ENCODE peak calls at places on chromosomes 6 and 20, in seven cellular contexts. K, B, X, D, Z, E and O are unnamed samples.

GRCh38 chr6:33118525-33119123 is 42.8 kb downstream of the HLA-DPB1 start:
- DNase-seq in D (peak; percentile 41), K (peak; percentile 84), E (peak; percentile 83), X (no peak), B (no peak), Z (no peak), O (peak; percentile 86)

GRCh38 chr6:67248077-67248476 is 1387.0 kb upstream of the ADGRB3 start:
- DNase-seq in B (no peak), Z (no peak), K (no peak), D (no peak), X (no peak), E (no peak), O (no peak)

GRCh38 chr6:14294270-14294951 is 176.8 kb downstream of the CD83 start:
- DNase-seq in X (no peak), K (no peak), E (peak; percentile 93), D (no peak), B (no peak), Z (no peak), O (no peak)

GRCh38 chr6:32079566-32080290 is 29.4 kb downstream of the TNXB start:
- DNase-seq in E (no peak), X (no peak), Z (no peak), B (no peak), D (no peak), K (no peak), O (no peak)

GRCh38 chr6:52065621-52066020 is 21.8 kb downstream of the PKHD1 start:
- DNase-seq in Z (no peak), K (no peak), X (no peak), B (no peak), E (no peak), D (peak; percentile 52), O (no peak)

GRCh38 chr6:30821862-30822784 is 62.2 kb upstream of the DDR1 start:
- DNase-seq in X (no peak), K (peak; percentile 70), D (peak; percentile 50), E (no peak), Z (no peak), B (no peak), O (peak; percentile 68)

GRCh38 chr6:3314621-3315020 is 55.9 kb downstream of the PSMG4 start:
- DNase-seq in K (no peak), X (no peak), D (no peak), Z (no peak), E (no peak), B (no peak), O (no peak)

GRCh38 chr6:45377041-45377554 is 636 bp downstream of the SUPT3H start:
- DNase-seq in B (no peak), E (no peak), K (peak; percentile 38), Z (no peak), X (no peak), D (no peak), O (peak; percentile 52)

GRCh38 chr6:22809380-22809779 is 240.0 kb downstream of the HDGFL1 start:
- DNase-seq in B (no peak), K (no peak), D (no peak), Z (no peak), E (no peak), X (no peak), O (no peak)

GRCh38 chr6:134046054-134046453 is 6.4 kb downstream of the SLC2A12 start:
- DNase-seq in B (no peak), E (no peak), X (no peak), Z (no peak), K (no peak), D (no peak), O (no peak)

GRCh38 chr6:167565388-167565787 is 240.5 kb downstream of the TTLL2 start:
- DNase-seq in K (no peak), D (no peak), E (no peak), X (no peak), B (no peak), Z (no peak), O (no peak)

GRCh38 chr20:59153355-59153681 is 10.3 kb upstream of the ZNF831 start:
- DNase-seq in B (no peak), E (no peak), Z (no peak), K (peak; percentile 90), D (no peak), X (peak; percentile 59), O (peak; percentile 93)

GRCh38 chr6:132128424-132128823 is 177.3 kb upstream of the CCN2 start:
- DNase-seq in K (no peak), Z (no peak), X (no peak), B (no peak), E (no peak), D (no peak), O (no peak)

GRCh38 chr6:123398072-123398471 is 238.7 kb downstream of the TRDN start:
- DNase-seq in K (no peak), Z (no peak), B (no peak), X (peak; percentile 29), D (no peak), E (no peak), O (no peak)

GRCh38 chr6:104958720-104959452 is 2.0 kb downstream of the LIN28B start:
- DNase-seq in D (no peak), X (no peak), E (no peak), Z (no peak), B (no peak), K (peak; percentile 58), O (peak; percentile 23)

GRCh38 chr20:17762243-17762872 is 62.6 kb downstream of the BANF2 start:
- DNase-seq in D (no peak), X (no peak), B (peak; percentile 69), E (peak; percentile 55), K (no peak), Z (no peak), O (no peak)

GRCh38 chr6:129114992-129115391 is 232.1 kb downstream of the LAMA2 start:
- DNase-seq in Z (no peak), X (no peak), E (no peak), B (no peak), D (no peak), K (no peak), O (no peak)

GRCh38 chr6:160315310-160315709 is 32.9 kb upstream of the SLC22A3 start:
- DNase-seq in Z (no peak), K (no peak), B (no peak), X (no peak), D (no peak), E (no peak), O (no peak)

GRCh38 chr6:136593748-136594490 is 43.7 kb upstream of the MAP7 start:
- DNase-seq in K (no peak), X (no peak), E (peak; percentile 31), Z (no peak), D (peak; percentile 71), B (peak; percentile 57), O (no peak)

GRCh38 chr6:39357998-39358686 is 35.6 kb upstream of the KCNK16 start:
- DNase-seq in B (peak; percentile 67), Z (no peak), K (no peak), E (peak; percentile 92), X (no peak), D (peak; percentile 43), O (no peak)